ENCODE peak calls at places on chromosomes 4 and X, in ten cellular contexts. P is CD8-positive, alpha-beta memory T cell; K is mucosa of descending colon; S is CD4-positive, CD25-positive, alpha-beta regulatory T cell; L is breast epithelium; F is esophagus squamous epithelium; U is CD4-positive, alpha-beta memory T cell; D is OCI-LY7; I is heart left ventricle; Z is ovary. O is an unnamed sample. For H3K9me3 and H3K4me1, the result is how much of the 10 kb centered on the place peaks cover.

GRCh38 chr4:17962171-17962570 is 59.4 kb downstream of the LCORL start:
- DNase-seq in P (no peak), K (no peak), S (no peak), L (no peak), F (no peak), U (no peak), D (no peak), I (no peak), Z (no peak), O (no peak)

GRCh38 chr4:25672756-25673155 is 17.1 kb downstream of the SLC34A2 start:
- DNase-seq in P (no peak), K (no peak), S (no peak), L (no peak), F (no peak), U (no peak), D (no peak), I (no peak), Z (no peak), O (no peak)

GRCh38 chr4:6781113-6781512 is 1.4 kb upstream of the KIAA0232 start:
- DNase-seq in P (no peak), K (peak), S (no peak), L (no peak), F (no peak), U (no peak), D (no peak), I (no peak), Z (no peak), O (peak)

GRCh38 chr4:181684310-181684709 is 558.9 kb upstream of the TENM3 start:
- DNase-seq in P (no peak), K (no peak), S (no peak), L (no peak), F (no peak), U (no peak), D (no peak), I (no peak), Z (no peak), O (no peak)

GRCh38 chr4:57607616-57608150 is 497.5 kb upstream of the IGFBP7 start:
- DNase-seq in P (no peak), K (no peak), S (no peak), L (no peak), F (no peak), U (no peak), D (no peak), I (no peak), Z (no peak), O (no peak)

GRCh38 chr4:55078987-55079386 is 46.4 kb downstream of the KDR start:
- DNase-seq in P (no peak), K (no peak), S (no peak), L (no peak), F (no peak), U (no peak), D (no peak), I (peak), Z (no peak), O (peak)

GRCh38 chr4:109879081-109879480 is 31.2 kb downstream of the LRIT3 start:
- DNase-seq in P (no peak), K (no peak), S (no peak), L (no peak), F (no peak), U (no peak), D (no peak), I (no peak), Z (no peak), O (no peak)

GRCh38 chrX:65127804-65128203 is 151.6 kb upstream of the ZC4H2 start:
- DNase-seq in P (no peak), K (no peak), S (peak), L (no peak), F (no peak), U (peak), D (no peak), I (no peak), Z (no peak), O (no peak)

GRCh38 chr4:166065324-166065723 is 192.3 kb downstream of the TLL1 start:
- DNase-seq in P (no peak), K (no peak), S (no peak), L (no peak), F (no peak), U (no peak), D (no peak), I (no peak), Z (no peak), O (no peak)

GRCh38 chrX:150324035-150324728 is 38.9 kb upstream of the MAMLD1 start:
- DNase-seq in P (no peak), K (no peak), S (no peak), L (no peak), F (no peak), U (no peak), D (no peak), I (no peak), Z (no peak), O (no peak)

GRCh38 chr4:98448923-98449322 is 187.7 kb downstream of the RAP1GDS1 start:
- DNase-seq in P (no peak), K (no peak), S (peak), L (no peak), F (no peak), U (no peak), D (peak), I (no peak), Z (no peak), O (no peak)

GRCh38 chr4:78928835-78929234 is 10.4 kb downstream of the PAQR3 start:
- DNase-seq in P (no peak), K (no peak), S (no peak), L (no peak), F (no peak), U (no peak), D (no peak), I (no peak), Z (no peak), O (no peak)

GRCh38 chr4:15778742-15779231 is 659 bp downstream of the CD38 start:
- DNase-seq in P (peak), K (peak), S (peak), L (no peak), F (no peak), U (peak), D (peak), I (peak), Z (no peak), O (peak)

GRCh38 chr4:66820681-66821080 is 724.6 kb downstream of the CENPC start:
- DNase-seq in P (no peak), K (no peak), S (no peak), L (no peak), F (no peak), U (no peak), D (no peak), I (no peak), Z (no peak), O (no peak)

GRCh38 chr4:74374561-74375327 is 9.8 kb downstream of the EREG start:
- DNase-seq in P (no peak), K (peak), S (no peak), L (peak), F (no peak), U (no peak), D (no peak), I (no peak), Z (no peak), O (no peak)

GRCh38 chr4:89077806-89078205 is 20.8 kb upstream of the FAM13A start:
- DNase-seq in P (no peak), K (no peak), S (no peak), L (no peak), F (no peak), U (no peak), D (no peak), I (no peak), Z (no peak), O (no peak)

GRCh38 chr4:140695483-140695882 is 60.7 kb downstream of the TBC1D9 start:
- DNase-seq in P (no peak), K (no peak), S (no peak), L (no peak), F (no peak), U (no peak), D (no peak), I (no peak), Z (no peak), O (no peak)

GRCh38 chrX:13123857-13124345 is 79.5 kb upstream of the FAM9C start:
- DNase-seq in P (no peak), K (no peak), S (peak), L (no peak), F (no peak), U (peak), D (no peak), I (no peak), Z (no peak), O (no peak)

GRCh38 chrX:74797338-74797887 is 127.8 kb downstream of the NEXMIF start:
- DNase-seq in P (no peak), K (no peak), S (no peak), L (no peak), F (no peak), U (no peak), D (no peak), I (no peak), Z (no peak), O (no peak)

GRCh38 chr4:128355301-128355700 is 67.7 kb upstream of the PGRMC2 start:
- DNase-seq in P (no peak), K (peak), S (no peak), L (no peak), F (no peak), U (no peak), D (no peak), I (no peak), Z (no peak), O (peak)

GRCh38 chr4:169611157-169611556 is 1.2 kb downstream of the NEK1 start:
- DNase-seq in P (no peak), K (no peak), S (no peak), L (no peak), F (no peak), U (no peak), D (no peak), I (no peak), Z (no peak), O (no peak)

DNA sequence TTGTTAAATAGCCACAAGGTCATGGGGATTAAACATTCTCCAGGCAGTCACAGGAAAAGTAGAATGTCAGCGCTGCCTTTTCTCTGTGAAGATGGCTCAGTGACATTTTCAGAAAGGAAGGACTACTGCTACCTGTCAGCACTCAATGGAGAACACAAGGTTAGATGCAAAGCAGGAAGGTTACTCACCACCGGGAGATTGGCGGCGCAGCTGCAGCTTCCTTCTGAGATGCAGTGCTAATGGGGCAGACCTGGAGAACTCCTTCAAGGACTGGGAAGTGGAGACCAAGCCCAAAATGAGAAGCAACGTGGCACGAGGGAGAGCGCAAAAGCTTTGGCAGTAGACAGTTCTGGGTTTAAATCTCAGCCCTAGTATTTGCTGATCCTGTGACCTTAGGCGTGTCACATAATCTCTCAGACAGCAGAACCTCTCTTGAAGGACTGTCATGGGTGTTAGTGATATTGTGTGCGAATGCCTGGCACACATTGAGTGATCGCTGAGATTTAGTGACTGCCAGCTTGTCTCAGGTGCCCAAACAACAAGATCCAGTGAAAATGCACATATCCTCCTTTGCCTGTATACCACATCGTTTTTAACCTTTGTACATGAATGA is 213.2 kb upstream of the BOD1L1 start:
- DNase-seq in P (no peak), K (no peak), S (no peak), L (no peak), F (no peak), U (no peak), D (no peak), I (no peak), Z (no peak), O (no peak)
- H3K9me3 ChIP-seq in P (under half), K (under half), S (under half), L (under half), F (under half), U (under half), D (under half), I (under half), Z (under half), O (under half)

GRCh38 chr4:143382539-143382938 is 45.9 kb downstream of the GAB1 start:
- DNase-seq in P (no peak), K (no peak), S (no peak), L (no peak), F (no peak), U (no peak), D (no peak), I (no peak), Z (no peak), O (no peak)
- H3K4me1 ChIP-seq in P (under half), K (under half), S (under half), L (under half), F (under half), U (under half), D (half or more), I (under half), Z (under half), O (half or more)

DNA sequence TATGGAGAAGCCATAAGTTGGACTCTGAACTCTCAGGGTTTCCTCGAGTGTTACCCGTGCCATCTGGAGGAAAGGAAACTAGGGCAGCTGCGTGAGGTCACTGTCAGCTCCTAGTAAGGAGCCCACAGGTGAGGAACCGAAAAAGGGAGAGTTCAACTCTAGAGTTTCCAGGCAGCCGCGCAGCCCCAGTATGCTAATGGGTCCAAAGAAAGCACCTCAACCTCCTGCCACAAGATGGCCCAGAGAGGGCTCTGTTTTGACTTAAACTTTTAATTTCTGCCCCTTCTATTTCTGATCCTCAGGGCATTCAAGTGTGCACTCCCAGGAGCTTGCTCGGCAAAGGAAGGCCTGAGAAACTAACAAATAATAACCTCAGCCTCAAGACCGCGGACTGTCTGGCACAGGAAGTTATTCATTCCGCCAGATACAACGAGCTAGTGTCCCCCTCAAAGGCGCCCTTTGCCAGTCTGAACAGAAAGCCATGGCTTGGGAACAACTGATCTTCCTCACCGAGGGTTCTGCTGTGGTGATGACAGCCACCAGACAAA is 13.9 kb downstream of the SCARB2 start:
- DNase-seq in P (no peak), K (peak), S (peak), L (no peak), F (no peak), U (no peak), D (peak), I (no peak), Z (no peak), O (peak)
- H3K4me3 ChIP-seq in P (no peak), K (no peak), S (no peak), L (no peak), F (no peak), U (no peak), D (no peak), I (no peak), Z (no peak), O (peak)

DNA sequence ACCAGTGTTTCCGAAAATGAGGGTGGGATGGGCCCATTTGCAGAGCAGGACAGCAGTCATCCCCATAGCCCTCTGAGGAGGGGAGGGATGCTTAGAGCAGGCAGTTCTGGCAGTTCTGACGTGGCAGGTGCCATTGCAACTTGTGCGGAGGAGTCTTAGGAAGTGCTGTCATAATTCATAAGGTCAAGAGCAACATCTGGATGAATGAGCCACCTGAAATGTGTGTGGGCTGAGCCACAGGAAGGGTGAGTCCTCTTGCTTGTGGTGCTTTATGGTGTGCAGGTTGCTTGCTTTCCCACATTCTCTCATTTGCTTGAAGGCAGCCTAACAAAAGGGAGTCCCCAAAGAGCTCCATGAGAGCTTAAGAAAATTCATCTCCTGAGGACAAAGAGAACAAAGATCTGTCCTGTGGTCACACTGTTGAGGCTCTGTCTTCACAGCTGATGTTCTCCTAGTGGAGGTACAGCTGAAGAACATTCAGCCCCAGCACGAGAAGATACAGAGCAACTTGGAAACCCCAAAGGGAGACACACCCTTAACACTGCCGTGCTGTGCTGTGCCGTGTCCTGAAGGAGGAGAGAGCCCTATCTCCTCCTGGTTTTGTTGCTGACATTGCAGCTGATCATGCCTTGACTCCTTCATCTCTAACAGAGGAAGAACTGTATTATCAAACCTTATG is 60.3 kb downstream of the DLG3 start:
- DNase-seq in P (no peak), K (no peak), S (no peak), L (no peak), F (no peak), U (no peak), D (no peak), I (no peak), Z (no peak), O (no peak)
- H3K9me3 ChIP-seq in P (under half), K (under half), S (under half), L (under half), F (under half), U (under half), D (under half), I (under half), Z (under half), O (under half)

DNA sequence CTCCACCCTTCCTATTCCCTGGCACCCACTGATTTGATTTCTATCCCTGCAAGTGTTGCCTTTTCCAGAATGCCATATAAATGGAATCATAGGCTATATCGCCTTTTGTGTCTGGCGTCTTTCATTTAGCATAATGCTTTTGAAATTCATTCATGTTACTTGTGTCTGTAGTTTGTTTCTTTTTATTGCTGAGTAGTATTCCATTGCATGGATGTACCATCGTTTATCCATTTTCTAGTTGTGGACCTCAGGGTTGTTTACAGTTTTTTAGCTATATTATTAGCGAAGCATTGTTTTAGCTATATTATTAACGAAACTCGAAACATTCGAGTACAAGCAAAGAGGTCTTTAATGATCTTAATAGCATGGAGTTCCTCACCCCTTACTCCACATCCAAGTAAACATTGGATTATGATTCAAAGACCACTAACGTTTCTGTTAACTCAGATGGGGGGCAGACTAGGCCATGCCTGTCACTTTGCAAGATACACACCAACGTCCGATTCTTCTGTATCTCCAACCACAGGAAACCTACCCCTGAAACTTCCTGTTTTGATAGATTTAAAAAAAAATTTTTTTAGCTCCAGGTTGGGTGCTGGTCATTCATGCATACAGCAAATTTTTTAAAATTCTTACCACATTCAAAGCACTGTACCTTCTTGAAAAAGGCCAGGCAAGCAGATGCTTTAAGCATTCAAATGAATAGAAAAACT is 1.1 kb downstream of the DCK start:
- DNase-seq in P (no peak), K (no peak), S (peak), L (no peak), F (no peak), U (no peak), D (peak), I (no peak), Z (no peak), O (no peak)
- H3K4me1 ChIP-seq in P (under half), K (under half), S (under half), L (under half), F (under half), U (half or more), D (under half), I (under half), Z (under half), O (under half)

DNA sequence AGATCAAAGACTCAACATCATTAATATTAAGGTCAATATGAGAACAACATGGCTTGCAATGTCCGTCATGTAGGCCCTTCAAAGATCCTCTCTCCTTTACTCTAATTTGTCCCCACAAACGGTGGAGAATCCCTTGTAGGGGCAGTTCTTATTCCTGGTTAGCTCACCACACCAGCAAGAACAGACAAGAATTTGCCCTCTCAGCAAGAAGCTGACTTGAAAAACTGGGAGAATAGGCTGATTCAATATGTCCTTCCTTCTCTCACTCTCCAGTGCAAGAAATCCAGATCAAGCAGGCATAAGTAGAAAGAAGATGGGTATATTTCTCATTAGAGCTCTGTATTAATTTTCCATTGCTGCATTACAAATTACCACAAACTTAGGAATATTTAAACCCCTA is 704.2 kb upstream of the SLIT2 start:
- DNase-seq in P (no peak), K (no peak), S (no peak), L (no peak), F (no peak), U (no peak), D (no peak), I (no peak), Z (no peak), O (no peak)
- H3K4me3 ChIP-seq in P (no peak), K (no peak), S (no peak), L (no peak), F (no peak), U (no peak), D (no peak), I (no peak), Z (no peak), O (no peak)

GRCh38 chrX:76555269-76555668 is 127.8 kb downstream of the MAGEE1 start:
- DNase-seq in P (no peak), K (no peak), S (no peak), L (no peak), F (no peak), U (no peak), D (no peak), I (no peak), Z (no peak), O (no peak)

GRCh38 chrX:76550016-76550415 is 122.5 kb downstream of the MAGEE1 start:
- DNase-seq in P (no peak), K (no peak), S (no peak), L (no peak), F (no peak), U (no peak), D (no peak), I (no peak), Z (no peak), O (no peak)

GRCh38 chrX:76555816-76556215 is 128.3 kb downstream of the MAGEE1 start:
- DNase-seq in P (no peak), K (peak), S (peak), L (no peak), F (no peak), U (no peak), D (peak), I (no peak), Z (no peak), O (no peak)
- H3K9me3 ChIP-seq in P (under half), K (under half), S (under half), L (half or more), F (under half), U (under half), D (under half), I (under half), Z (under half), O (under half)

GRCh38 chr4:112287258-112287873 is 1.7 kb upstream of the TIFA start:
- DNase-seq in P (no peak), K (no peak), S (peak), L (no peak), F (no peak), U (peak), D (peak), I (no peak), Z (no peak), O (no peak)
- H3K4me1 ChIP-seq in P (under half), K (under half), S (half or more), L (under half), F (under half), U (half or more), D (half or more), I (under half), Z (under half), O (under half)